ENCODE peak calls at places on chromosome 14, in seven cellular contexts. A, V, U, S, D, R and Y are unnamed samples.

GRCh38 chr14:39368261-39368959 is 63.8 kb downstream of the FBXO33 start:
- DNase-seq in A (peak; percentile 76), V (peak; percentile 90), U (no peak), S (peak; percentile 63), D (peak; percentile 27), R (no peak), Y (peak; percentile 32)

GRCh38 chr14:86662334-86662733 is 1132.4 kb downstream of the FLRT2 start:
- DNase-seq in A (no peak), V (no peak), U (no peak), S (no peak), D (no peak), R (no peak), Y (no peak)

GRCh38 chr14:32509632-32510187 is 180.6 kb downstream of the AKAP6 start:
- DNase-seq in A (peak; percentile 87), V (peak; percentile 57), U (peak; percentile 16), S (peak; percentile 27), D (peak; percentile 26), R (no peak), Y (peak; percentile 19)

GRCh38 chr14:103189481-103190470 is 66.5 kb downstream of the TNFAIP2 start:
- DNase-seq in A (no peak), V (no peak), U (no peak), S (no peak), D (no peak), R (no peak), Y (no peak)

GRCh38 chr14:99879401-99880295 is 86.4 kb downstream of the EML1 start:
- DNase-seq in A (no peak), V (no peak), U (no peak), S (no peak), D (peak; percentile 37), R (no peak), Y (no peak)

GRCh38 chr14:100782516-100783320 is 43.2 kb upstream of the MEG3 start:
- DNase-seq in A (no peak), V (peak; percentile 62), U (no peak), S (no peak), D (no peak), R (no peak), Y (no peak)

GRCh38 chr14:26775765-26776577 is 178.1 kb upstream of the NOVA1 start:
- DNase-seq in A (peak; percentile 24), V (no peak), U (no peak), S (no peak), D (peak; percentile 62), R (no peak), Y (no peak)

GRCh38 chr14:79949906-79950305 is 261.4 kb downstream of the DIO2 start:
- DNase-seq in A (no peak), V (no peak), U (no peak), S (no peak), D (no peak), R (no peak), Y (no peak)

GRCh38 chr14:73763396-73763795 is 49.2 kb upstream of the PNMA1 start:
- DNase-seq in A (no peak), V (no peak), U (no peak), S (no peak), D (no peak), R (no peak), Y (peak; percentile 26)

GRCh38 chr14:53539489-53540126 is 386.5 kb upstream of the DDHD1 start:
- DNase-seq in A (peak; percentile 83), V (peak; percentile 91), U (no peak), S (peak; percentile 72), D (peak; percentile 54), R (peak; percentile 43), Y (peak; percentile 78)

GRCh38 chr14:32374155-32374554 is 45.1 kb downstream of the AKAP6 start:
- DNase-seq in A (peak; percentile 24), V (no peak), U (no peak), S (no peak), D (peak; percentile 96), R (no peak), Y (no peak)

GRCh38 chr14:99261916-99262787 is 9.8 kb downstream of the BCL11B start:
- DNase-seq in A (no peak), V (no peak), U (no peak), S (no peak), D (peak; percentile 79), R (peak; percentile 71), Y (peak; percentile 57)

GRCh38 chr14:99245541-99246511 is 26.2 kb downstream of the BCL11B start:
- DNase-seq in A (no peak), V (no peak), U (no peak), S (peak; percentile 89), D (no peak), R (peak; percentile 36), Y (no peak)

GRCh38 chr14:100200311-100200710 is 38.6 kb upstream of the YY1 start:
- DNase-seq in A (no peak), V (no peak), U (no peak), S (no peak), D (no peak), R (no peak), Y (no peak)